ENCODE peak calls at places on chromosomes 12 and 14, in four cellular contexts. M is Right ventricle myocardium inferior, W is T-helper 2 cell, H is NCI-H1105 treated with DMSO at 0.1 percent for 48 hours. F is an unnamed sample.

GRCh38 chr12:1800646-1801284 is 19.6 kb upstream of the LRTM2 start:
- DNase-seq in M (no peak), W (no peak), H (no peak), F (peak; percentile 37)

GRCh38 chr12:51744235-51744634 is 104.3 kb downstream of the FIGNL2 start:
- DNase-seq in M (no peak), W (no peak), H (no peak), F (peak; percentile 53)

GRCh38 chr12:80810874-80811273 is 94.2 kb downstream of the MYF5 start:
- DNase-seq in M (no peak), W (no peak), H (no peak), F (no peak)

GRCh38 chr12:110750784-110751461 is 8.2 kb upstream of the PPP1CC start:
- DNase-seq in M (no peak), W (no peak), H (no peak), F (no peak)

GRCh38 chr12:26744697-26745440 is 88.1 kb downstream of the ITPR2 start:
- DNase-seq in M (no peak), W (no peak), H (no peak), F (peak; percentile 100)

GRCh38 chr12:117188961-117189724 is 1.1 kb downstream of the FBXO21 start:
- DNase-seq in M (no peak), W (no peak), H (peak; percentile 3), F (no peak)

GRCh38 chr14:94621358-94622134 is 9.4 kb downstream of the SERPINA3 start:
- DNase-seq in M (no peak), W (no peak), H (no peak), F (no peak)

GRCh38 chr12:101616027-101616494 is 21.3 kb downstream of the MYBPC1 start:
- DNase-seq in M (no peak), W (no peak), H (no peak), F (peak; percentile 86)

GRCh38 chr12:103768467-103769123 is 72.4 kb downstream of the NT5DC3 start:
- DNase-seq in M (no peak), W (no peak), H (no peak), F (no peak)

GRCh38 chr12:126385785-126386184 is 1320.5 kb downstream of the AACS start:
- DNase-seq in M (no peak), W (no peak), H (no peak), F (no peak)

GRCh38 chr14:61503167-61503801 is 181.9 kb downstream of the PRKCH start:
- DNase-seq in M (no peak), W (peak; percentile 44), H (no peak), F (no peak)

GRCh38 chr12:67382206-67382871 is 113.2 kb downstream of the CAND1 start:
- DNase-seq in M (no peak), W (no peak), H (no peak), F (no peak)

GRCh38 chr14:72560331-72560730 is 333.6 kb downstream of the DPF3 start:
- DNase-seq in M (no peak), W (no peak), H (no peak), F (no peak)

GRCh38 chr12:131808744-131809371 is 19.3 kb upstream of the MMP17 start:
- DNase-seq in M (no peak), W (no peak), H (no peak), F (no peak)

GRCh38 chr12:75953312-75953906 is 78.2 kb downstream of the PHLDA1 start:
- DNase-seq in M (no peak), W (no peak), H (no peak), F (no peak)

GRCh38 chr12:57737467-57738141 is 938 bp downstream of the AGAP2 start:
- DNase-seq in M (no peak), W (no peak), H (no peak), F (no peak)

GRCh38 chr12:62730649-62731377 is 204.1 kb downstream of the PPM1H start:
- DNase-seq in M (no peak), W (no peak), H (no peak), F (no peak)

GRCh38 chr14:32906672-32907071 is 32.0 kb upstream of the NPAS3 start:
- DNase-seq in M (no peak), W (no peak), H (no peak), F (no peak)

GRCh38 chr12:48045061-48045846 is 41.0 kb upstream of the COL2A1 start:
- DNase-seq in M (no peak), W (no peak), H (no peak), F (no peak)

GRCh38 chr12:67515679-67516363 is 132.7 kb upstream of the DYRK2 start:
- DNase-seq in M (no peak), W (no peak), H (peak; percentile 66), F (no peak)

GRCh38 chr12:92078167-92079053 is 67.2 kb downstream of the BTG1 start:
- DNase-seq in M (no peak), W (no peak), H (no peak), F (no peak)

GRCh38 chr14:104794641-104795467 is 694 bp downstream of the AKT1 start:
- DNase-seq in M (no peak), W (no peak), H (no peak), F (no peak)

GRCh38 chr12:2255301-2255700 is 202.5 kb downstream of the CACNA1C start:
- DNase-seq in M (no peak), W (no peak), H (no peak), F (no peak)

GRCh38 chr12:52059582-52060497 is 8.6 kb downstream of the NR4A1 start:
- DNase-seq in M (peak; percentile 16), W (no peak), H (no peak), F (no peak)

GRCh38 chr12:6693832-6694355 is 4.7 kb upstream of the ZNF384 start:
- DNase-seq in M (no peak), W (no peak), H (no peak), F (no peak)

GRCh38 chr14:103386632-103387329 is 1.6 kb downstream of the MARK3 start:
- DNase-seq in M (no peak), W (no peak), H (no peak), F (no peak)

GRCh38 chr12:4031703-4032291 is 158.6 kb upstream of the PARP11 start:
- DNase-seq in M (no peak), W (no peak), H (no peak), F (no peak)

GRCh38 chr14:90639641-90640040 is 176.6 kb downstream of the TTC7B start:
- DNase-seq in M (no peak), W (no peak), H (no peak), F (no peak)

F was measured in HepG2.